ENCODE peak calls at places on chromosomes 13 and 19, in six cellular contexts. O is GM12878, V is GM12891, E is HepG2, L is H1, Z is K562. C is an unnamed sample.

GRCh38 chr19:8085606-8086464 is 33.3 kb downstream of the CCL25 start:
- DNase-seq in V (no peak), E (peak), L (no peak), O (no peak), Z (peak), C (no peak)

GRCh38 chr19:16371540-16371986 is 46.9 kb downstream of the KLF2 start:
- DNase-seq in Z (peak), O (peak), V (peak), L (no peak), E (no peak), C (peak)

GRCh38 chr13:30395192-30396158 is 26.8 kb upstream of the UBE2L5 start:
- DNase-seq in O (peak), L (peak), Z (peak), V (peak), E (peak), C (no peak)

GRCh38 chr13:104286566-104287290 is 1220.5 kb upstream of the SLC10A2 start:
- DNase-seq in L (no peak), E (no peak), V (no peak), Z (no peak), O (no peak), C (no peak)

GRCh38 chr19:44575116-44575700 is 38.2 kb upstream of the IGSF23 start:
- DNase-seq in E (no peak), L (no peak), O (no peak), Z (no peak), V (no peak), C (no peak)

GRCh38 chr19:45162464-45163143 is 1.8 kb upstream of the NKPD1 start:
- DNase-seq in O (no peak), V (no peak), E (no peak), L (no peak), Z (no peak), C (no peak)

GRCh38 chr13:59356607-59357006 is 807.1 kb downstream of the DIAPH3 start:
- DNase-seq in L (no peak), O (no peak), E (no peak), V (no peak), Z (peak), C (no peak)

GRCh38 chr13:24161980-24162517 is 1.5 kb downstream of the SPATA13 start:
- DNase-seq in E (no peak), L (no peak), V (no peak), O (no peak), Z (no peak), C (no peak)

GRCh38 chr13:30576528-30576927 is 41.2 kb upstream of the USPL1 start:
- DNase-seq in L (no peak), O (no peak), E (peak), V (no peak), Z (peak), C (no peak)

GRCh38 chr19:7527516-7528191 is 5.2 kb downstream of the MCOLN1 start:
- DNase-seq in O (no peak), E (no peak), L (no peak), V (no peak), Z (no peak), C (no peak)

GRCh38 chr13:96662036-96662435 is 332.2 kb downstream of the OXGR1 start:
- DNase-seq in V (no peak), Z (no peak), E (no peak), O (no peak), L (no peak), C (no peak)

GRCh38 chr19:3080281-3080680 is 13.9 kb upstream of the GNA11 start:
- DNase-seq in E (no peak), L (no peak), V (no peak), O (no peak), Z (peak), C (no peak)

GRCh38 chr13:80584306-80584705 is 243.4 kb upstream of the SPRY2 start:
- DNase-seq in L (no peak), O (no peak), E (no peak), V (no peak), Z (no peak), C (no peak)

GRCh38 chr13:93345642-93346220 is 119.1 kb downstream of the GPC6 start:
- DNase-seq in O (no peak), E (no peak), V (no peak), L (no peak), Z (no peak), C (no peak)

GRCh38 chr13:49046002-49046401 is 70.3 kb downstream of the FNDC3A start:
- DNase-seq in V (no peak), E (no peak), O (no peak), L (no peak), Z (no peak), C (no peak)

GRCh38 chr13:94784066-94784465 is 71.7 kb upstream of the SOX21 start:
- DNase-seq in L (no peak), E (no peak), O (no peak), V (no peak), Z (no peak), C (no peak)

GRCh38 chr13:38620876-38621275 is 66.0 kb upstream of the FREM2 start:
- DNase-seq in O (no peak), V (no peak), Z (no peak), E (no peak), L (no peak), C (no peak)

GRCh38 chr13:90801621-90802020 is 545.9 kb upstream of the MIR17HG start:
- DNase-seq in O (no peak), L (no peak), E (no peak), Z (no peak), V (no peak), C (no peak)

GRCh38 chr13:90803210-90803609 is 544.3 kb upstream of the MIR17HG start:
- DNase-seq in E (no peak), L (no peak), O (no peak), V (no peak), Z (no peak), C (no peak)

GRCh38 chr13:90797335-90797734 is 550.2 kb upstream of the MIR17HG start:
- DNase-seq in V (no peak), E (no peak), O (no peak), Z (no peak), L (no peak), C (no peak)

GRCh38 chr13:90800082-90800746 is 547.3 kb upstream of the MIR17HG start:
- DNase-seq in E (no peak), O (no peak), Z (no peak), L (no peak), V (no peak), C (no peak)
- TF ChIP-seq TAF1 in E (no peak), O (no peak), Z (no peak), L (no peak), V (no peak), C (no peak)

GRCh38 chr13:90838561-90838960 is 508.9 kb upstream of the MIR17HG start:
- DNase-seq in O (no peak), L (no peak), E (no peak), Z (no peak), V (no peak), C (no peak)

GRCh38 chr13:90835826-90836225 is 511.7 kb upstream of the MIR17HG start:
- DNase-seq in E (no peak), L (no peak), V (no peak), Z (no peak), O (no peak), C (no peak)

GRCh38 chr13:90834700-90835099 is 512.8 kb upstream of the MIR17HG start:
- DNase-seq in Z (no peak), O (no peak), E (no peak), V (no peak), L (no peak), C (no peak)

DNA sequence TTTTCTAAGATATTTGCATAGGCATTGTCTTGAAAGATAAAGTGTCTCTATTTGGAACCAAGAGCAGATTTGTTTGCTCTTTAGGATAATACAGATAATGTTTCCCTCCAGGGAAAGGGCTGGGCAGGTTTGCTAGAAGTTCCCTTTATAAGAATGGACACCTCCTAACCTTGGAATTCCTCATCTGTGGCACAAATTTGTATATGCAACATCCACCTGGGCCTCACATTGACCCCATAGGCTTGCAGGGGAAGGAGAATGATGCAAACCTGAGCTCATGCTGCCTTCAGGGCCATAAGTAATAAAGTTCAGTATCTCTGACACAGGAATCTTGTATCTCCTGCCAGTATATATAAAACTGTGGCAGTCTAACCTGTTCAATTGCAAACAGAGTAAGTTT is 508.4 kb upstream of the MIR17HG start:
- DNase-seq in E (no peak), O (no peak), L (no peak), Z (no peak), V (no peak), C (no peak)
- TF ChIP-seq POLR2AphosphoS5 in E (no peak), O (no peak), L (no peak), Z (no peak), V (no peak), C (no peak)

DNA sequence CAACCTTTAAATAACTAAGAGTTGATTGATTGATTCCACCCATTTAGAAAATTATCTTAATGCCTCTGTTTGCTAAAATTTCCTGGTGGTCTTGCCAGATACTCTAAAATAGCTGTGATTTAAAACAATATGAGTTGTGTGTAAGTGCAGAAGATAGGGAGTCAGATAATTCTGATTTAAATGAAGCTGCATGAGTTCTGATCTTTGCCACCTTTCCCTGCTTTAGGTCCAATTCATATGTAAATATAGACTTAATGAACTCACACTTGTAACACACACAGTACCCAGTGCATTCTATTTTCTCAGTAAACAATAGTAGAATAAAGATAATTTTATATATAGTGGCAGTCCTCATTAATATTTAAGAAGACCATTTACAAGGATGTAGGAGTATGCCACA is 981.8 kb downstream of the SLITRK1 start:
- DNase-seq in V (no peak), E (no peak), O (no peak), Z (no peak), L (no peak), C (no peak)
- TF ChIP-seq POLR2A in V (no peak), E (no peak), O (no peak), Z (no peak), L (no peak), C (no peak)

GRCh38 chr13:98384739-98385138 is 192.2 kb downstream of the STK24 start:
- DNase-seq in E (no peak), O (no peak), L (no peak), Z (no peak), V (no peak), C (no peak)
- TF ChIP-seq TAF1 in E (no peak), O (no peak), L (no peak), Z (no peak), V (no peak), C (no peak)

GRCh38 chr19:47230122-47230920 is 678 bp downstream of the BBC3 start:
- DNase-seq in L (peak), O (no peak), Z (peak), E (peak), V (peak), C (no peak)
- TF ChIP-seq POLR2AphosphoS5 in L (peak), O (no peak), Z (no peak), E (no peak), V (no peak), C (no peak)

GRCh38 chr19:47860602-47861297 is 1.7 kb downstream of the TPRX2 start:
- DNase-seq in E (no peak), V (no peak), Z (no peak), L (no peak), O (no peak), C (no peak)
- TF ChIP-seq POLR2A in E (no peak), V (no peak), Z (no peak), L (no peak), O (no peak), C (no peak)

DNA sequence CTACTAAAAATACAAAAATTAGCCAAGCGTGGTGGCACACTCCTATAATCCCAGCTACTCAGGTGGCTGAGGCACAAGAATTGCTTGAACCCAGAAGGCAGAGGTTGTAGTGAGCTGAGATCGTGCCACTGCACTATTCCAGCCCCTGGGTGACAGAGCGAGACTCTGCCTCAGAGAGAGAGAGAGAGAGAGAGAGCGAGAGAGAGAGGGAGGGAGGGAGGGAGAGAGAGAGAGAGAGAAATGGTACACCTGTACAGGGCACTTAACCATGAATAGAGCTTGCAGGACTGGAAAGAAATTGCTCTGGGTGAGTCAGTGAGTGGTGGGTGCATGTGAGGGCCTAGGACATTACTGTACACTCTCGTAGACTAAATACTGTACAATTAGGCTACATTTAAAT is 40.5 kb upstream of the SLC7A9 start:
- DNase-seq in V (no peak), E (no peak), Z (no peak), L (no peak), O (no peak), C (no peak)
- TF ChIP-seq TAF1 in V (no peak), E (no peak), Z (no peak), L (no peak), O (no peak), C (no peak)

DNA sequence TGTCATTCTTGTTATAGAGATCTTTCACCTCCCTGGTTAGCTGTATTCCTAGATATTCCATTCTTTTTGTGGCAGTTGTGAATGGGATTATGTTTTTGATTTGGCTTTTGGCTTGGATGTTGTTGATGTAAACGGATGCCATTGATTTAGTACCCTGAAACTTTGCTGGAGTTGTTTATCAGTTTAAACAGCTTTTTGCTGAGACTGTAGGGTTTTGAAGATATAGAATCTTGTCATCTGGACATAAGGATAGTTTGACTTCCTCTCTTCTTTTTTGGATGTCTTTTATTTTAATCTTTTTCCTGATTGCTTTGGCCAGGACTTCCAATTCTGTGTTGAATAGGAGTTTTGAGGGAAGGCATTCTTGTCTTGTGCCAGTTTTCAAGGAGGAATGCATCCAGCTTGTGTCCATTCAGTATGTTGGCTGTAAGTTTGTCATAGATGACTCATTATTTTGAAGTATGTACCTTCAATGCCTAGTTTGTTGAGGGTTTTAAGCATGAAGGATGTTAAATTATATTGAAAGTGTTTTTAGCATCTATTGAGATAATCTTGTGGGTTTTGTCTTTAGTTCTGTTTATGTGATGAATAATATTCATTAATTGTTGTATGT is 16.8 kb downstream of the ZNF431 start:
- DNase-seq in E (no peak), L (no peak), Z (no peak), O (no peak), V (no peak), C (no peak)
- TF ChIP-seq POLR2AphosphoS5 in E (no peak), L (no peak), Z (no peak), O (no peak), V (no peak), C (no peak)

C was measured in GM12892.